ENCODE peak calls at places on chromosomes 6 and 20, in seven cellular contexts. N, X, D, F, Q, T and S are unnamed samples.

GRCh38 chr20:9112541-9113515 is 43.9 kb downstream of the PLCB4 start:
- DNase-seq in N (no peak), X (peak), D (peak), F (no peak), Q (no peak), T (no peak), S (no peak)

GRCh38 chr6:19836799-19837510 is at the start of gene ID4:
- DNase-seq in N (no peak), X (peak), D (peak), F (peak), Q (no peak), T (no peak), S (peak)

GRCh38 chr20:57998981-57999464 is 229.4 kb downstream of the ANKRD60 start:
- DNase-seq in N (no peak), X (no peak), D (no peak), F (no peak), Q (no peak), T (no peak), S (no peak)

GRCh38 chr20:62141397-62142251 is 1.6 kb downstream of the PSMA7 start:
- DNase-seq in N (no peak), X (peak), D (no peak), F (no peak), Q (no peak), T (no peak), S (no peak)

GRCh38 chr6:87702589-87702945 is 534 bp upstream of the AKIRIN2 start:
- DNase-seq in N (no peak), X (peak), D (no peak), F (no peak), Q (no peak), T (no peak), S (peak)

GRCh38 chr6:376823-377571 is 14.6 kb upstream of the IRF4 start:
- DNase-seq in N (no peak), X (no peak), D (no peak), F (no peak), Q (no peak), T (no peak), S (no peak)

GRCh38 chr20:24164360-24164759 is 175.8 kb upstream of the GGTLC1 start:
- DNase-seq in N (no peak), X (peak), D (no peak), F (no peak), Q (no peak), T (peak), S (no peak)

GRCh38 chr6:168274046-168274952 is 45.3 kb downstream of the DACT2 start:
- DNase-seq in N (no peak), X (no peak), D (no peak), F (no peak), Q (no peak), T (no peak), S (no peak)

GRCh38 chr6:1572892-1573291 is 36.8 kb upstream of the FOXC1 start:
- DNase-seq in N (no peak), X (no peak), D (no peak), F (no peak), Q (no peak), T (no peak), S (no peak)

GRCh38 chr6:36373368-36374009 is 14.0 kb downstream of the ETV7 start:
- DNase-seq in N (no peak), X (no peak), D (no peak), F (no peak), Q (no peak), T (no peak), S (no peak)